ENCODE peak calls at places on chromosomes 5 and 9, in five cellular contexts. S, N, K, B and M are unnamed samples.

GRCh38 chr9:90979614-90980013 is 178.0 kb downstream of the SYK start:
- DNase-seq in S (no peak), N (no peak), K (no peak), B (peak; percentile 67), M (no peak)

GRCh38 chr5:159833846-159834245 is 82.4 kb upstream of the ADRA1B start:
- DNase-seq in S (no peak), N (no peak), K (no peak), B (no peak), M (no peak)

GRCh38 chr5:170732685-170733084 is 50.8 kb upstream of the GABRP start:
- DNase-seq in S (no peak), N (no peak), K (no peak), B (no peak), M (no peak)

GRCh38 chr5:92758552-92758951 is 822.5 kb downstream of the NR2F1-AS1 start:
- DNase-seq in S (no peak), N (no peak), K (no peak), B (no peak), M (no peak)

GRCh38 chr9:132069046-132069898 is 10.4 kb downstream of the MED27 start:
- DNase-seq in S (no peak), N (no peak), K (no peak), B (no peak), M (peak; percentile 60)

GRCh38 chr5:56306433-56307150 is 73.5 kb upstream of the ANKRD55 start:
- DNase-seq in S (no peak), N (no peak), K (no peak), B (no peak), M (no peak)

GRCh38 chr5:177496111-177497010 is 1.0 kb downstream of the PDLIM7 start:
- DNase-seq in S (no peak), N (no peak), K (peak; percentile 88), B (no peak), M (peak; percentile 67)

GRCh38 chr5:132773601-132774355 is 3.3 kb downstream of the SEPTIN8 start:
- DNase-seq in S (no peak), N (no peak), K (no peak), B (peak; percentile 69), M (no peak)

GRCh38 chr5:6026766-6027165 is 351.6 kb downstream of the MED10 start:
- DNase-seq in S (no peak), N (no peak), K (no peak), B (no peak), M (no peak)

GRCh38 chr5:62592558-62592957 is 13.9 kb downstream of the LRRC70 start:
- DNase-seq in S (no peak), N (no peak), K (no peak), B (no peak), M (no peak)

GRCh38 chr5:2687746-2688145 is 63.7 kb downstream of the IRX2 start:
- DNase-seq in S (no peak), N (no peak), K (no peak), B (no peak), M (no peak)

GRCh38 chr9:120730661-120731514 is 16.6 kb upstream of the MEGF9 start:
- DNase-seq in S (no peak), N (no peak), K (peak; percentile 70), B (no peak), M (peak; percentile 83)

GRCh38 chr9:115717711-115718173 is 435.8 kb upstream of the PAPPA start:
- DNase-seq in S (no peak), N (no peak), K (no peak), B (no peak), M (peak; percentile 80)

GRCh38 chr9:122562134-122562760 is 9.3 kb downstream of the OR1N2 start:
- DNase-seq in S (no peak), N (no peak), K (no peak), B (peak; percentile 86), M (no peak)

GRCh38 chr5:100406640-100407039 is 128.5 kb upstream of the FAM174A start:
- DNase-seq in S (peak; percentile 88), N (no peak), K (no peak), B (no peak), M (no peak)

GRCh38 chr5:126777257-126777973 is 479 bp downstream of the LMNB1 start:
- DNase-seq in S (no peak), N (peak; percentile 43), K (peak; percentile 56), B (peak; percentile 26), M (no peak)

GRCh38 chr9:130448035-130448624 is 3.4 kb downstream of the ASS1 start:
- DNase-seq in S (no peak), N (no peak), K (no peak), B (peak; percentile 35), M (no peak)

GRCh38 chr5:174503461-174504265 is 220.7 kb upstream of the MSX2 start:
- DNase-seq in S (no peak), N (no peak), K (peak; percentile 82), B (no peak), M (peak; percentile 16)

GRCh38 chr9:134969401-134969800 is 51.7 kb upstream of the FCN1 start:
- DNase-seq in S (no peak), N (no peak), K (no peak), B (no peak), M (no peak)

GRCh38 chr5:178488696-178489095 is 101.5 kb downstream of the COL23A1 start:
- DNase-seq in S (no peak), N (no peak), K (no peak), B (no peak), M (no peak)

GRCh38 chr9:123749580-123750202 is 180.2 kb downstream of the DENND1A start:
- DNase-seq in S (no peak), N (no peak), K (peak; percentile 2), B (peak; percentile 59), M (no peak)

GRCh38 chr9:93582115-93582514 is 5.7 kb downstream of the PHF2 start:
- DNase-seq in S (no peak), N (no peak), K (no peak), B (no peak), M (no peak)

GRCh38 chr5:111755264-111755941 is 1.6 kb downstream of the NREP start:
- DNase-seq in S (no peak), N (no peak), K (no peak), B (no peak), M (no peak)

GRCh38 chr5:61162832-61163567 is 732 bp upstream of the SMIM15 start:
- DNase-seq in S (no peak), N (peak; percentile 0), K (peak; percentile 9), B (no peak), M (no peak)

GRCh38 chr5:56159521-56159947 is 73.6 kb downstream of the ANKRD55 start:
- DNase-seq in S (no peak), N (no peak), K (no peak), B (no peak), M (no peak)

GRCh38 chr5:140800816-140801493 is at the start of gene PCDHA3:
- DNase-seq in S (peak; percentile 12), N (no peak), K (no peak), B (no peak), M (no peak)

GRCh38 chr9:70594546-70594945 is 180.1 kb upstream of the KLF9 start:
- DNase-seq in S (no peak), N (no peak), K (no peak), B (no peak), M (no peak)

GRCh38 chr9:136714096-136714875 is 1.9 kb downstream of the DIPK1B start:
- DNase-seq in S (no peak), N (no peak), K (no peak), B (no peak), M (no peak)

GRCh38 chr9:38036359-38037084 is 32.5 kb downstream of the SHB start:
- DNase-seq in S (no peak), N (no peak), K (no peak), B (no peak), M (no peak)

GRCh38 chr5:139271201-139272027 is 22.1 kb upstream of the MATR3 start:
- DNase-seq in S (no peak), N (no peak), K (no peak), B (no peak), M (peak; percentile 50)

GRCh38 chr5:37190592-37190991 is 58.6 kb downstream of the CPLANE1 start:
- DNase-seq in S (no peak), N (no peak), K (no peak), B (no peak), M (no peak)

GRCh38 chr5:43573058-43573457 is 16.2 kb upstream of the PAIP1 start:
- DNase-seq in S (no peak), N (no peak), K (no peak), B (no peak), M (no peak)

GRCh38 chr5:51843893-51844292 is 460.6 kb downstream of the ISL1 start:
- DNase-seq in S (no peak), N (no peak), K (no peak), B (no peak), M (no peak)

GRCh38 chr9:36862206-36863145 is 171.6 kb downstream of the PAX5 start:
- DNase-seq in S (no peak), N (no peak), K (peak; percentile 28), B (no peak), M (no peak)

GRCh38 chr5:142143878-142144277 is 35.3 kb downstream of the NDFIP1 start:
- DNase-seq in S (peak; percentile 2), N (no peak), K (no peak), B (peak; percentile 35), M (no peak)

GRCh38 chr5:36881807-36882206 is 5.2 kb downstream of the NIPBL start:
- DNase-seq in S (no peak), N (no peak), K (no peak), B (no peak), M (no peak)

GRCh38 chr9:111161015-111161415 is 122.7 kb upstream of the LPAR1 start:
- DNase-seq in S (no peak), N (no peak), K (no peak), B (no peak), M (peak; percentile 36)

GRCh38 chr5:149618581-149619248 is 37.4 kb downstream of the ARHGEF37 start:
- DNase-seq in S (peak; percentile 47), N (no peak), K (peak; percentile 67), B (peak; percentile 38), M (no peak)

GRCh38 chr9:132239999-132240859 is 78.4 kb downstream of the NTNG2 start:
- DNase-seq in S (no peak), N (no peak), K (no peak), B (no peak), M (no peak)